ENCODE peak calls at places on chromosomes 12 and 14, in nine cellular contexts. S, O, H, X, T, F, K, Q and G are unnamed samples. For H3K4me1, the result is how much of the 10 kb centered on the place peaks cover.

GRCh38 chr12:97465012-97465345 is 2.4 kb downstream of the RMST start:
- DNase-seq in S (peak), O (no peak), H (no peak), X (no peak), T (no peak), F (no peak), K (no peak), Q (no peak), G (no peak)

GRCh38 chr14:54211562-54212308 is 185.1 kb upstream of the CDKN3 start:
- DNase-seq in S (no peak), O (no peak), H (no peak), X (no peak), T (no peak), F (no peak), K (no peak), Q (peak), G (no peak)

GRCh38 chr12:101951002-101951670 is 73.8 kb downstream of the DRAM1 start:
- DNase-seq in S (no peak), O (no peak), H (no peak), X (no peak), T (no peak), F (no peak), K (no peak), Q (no peak), G (no peak)

GRCh38 chr12:63844391-63845341 is at the start of gene SRGAP1:
- DNase-seq in S (no peak), O (peak), H (no peak), X (peak), T (peak), F (no peak), K (no peak), Q (peak), G (no peak)

GRCh38 chr14:74516451-74517155 is 23.0 kb downstream of the ISCA2 start:
- DNase-seq in S (no peak), O (no peak), H (no peak), X (peak), T (no peak), F (no peak), K (no peak), Q (peak), G (no peak)

GRCh38 chr12:10190558-10191388 is 11.9 kb downstream of the TMEM52B start:
- DNase-seq in S (no peak), O (peak), H (peak), X (no peak), T (peak), F (peak), K (peak), Q (peak), G (peak)

GRCh38 chr14:38053684-38054083 is 154.0 kb upstream of the SSTR1 start:
- DNase-seq in S (no peak), O (no peak), H (no peak), X (no peak), T (no peak), F (no peak), K (no peak), Q (no peak), G (no peak)

GRCh38 chr12:11801643-11802042 is 152.2 kb downstream of the ETV6 start:
- DNase-seq in S (no peak), O (no peak), H (no peak), X (no peak), T (no peak), F (peak), K (no peak), Q (no peak), G (no peak)

GRCh38 chr14:79802096-79802495 is 409.2 kb downstream of the DIO2 start:
- DNase-seq in S (no peak), O (no peak), H (no peak), X (no peak), T (no peak), F (no peak), K (no peak), Q (no peak), G (no peak)

GRCh38 chr12:45296046-45296586 is 80.2 kb downstream of the ANO6 start:
- DNase-seq in S (no peak), O (no peak), H (no peak), X (no peak), T (no peak), F (no peak), K (no peak), Q (no peak), G (no peak)

GRCh38 chr12:113299619-113300237 is 35.2 kb downstream of the SLC8B1 start:
- DNase-seq in S (peak), O (peak), H (no peak), X (no peak), T (peak), F (no peak), K (no peak), Q (peak), G (no peak)

GRCh38 chr12:30847259-30847658 is 79.3 kb upstream of the TSPAN11 start:
- DNase-seq in S (no peak), O (no peak), H (peak), X (no peak), T (no peak), F (peak), K (peak), Q (peak), G (peak)

GRCh38 chr14:98345186-98345585 is 926.8 kb downstream of the BCL11B start:
- DNase-seq in S (no peak), O (no peak), H (no peak), X (no peak), T (no peak), F (no peak), K (no peak), Q (no peak), G (no peak)

GRCh38 chr14:75310295-75311059 is 31.8 kb downstream of the FOS start:
- DNase-seq in S (peak), O (peak), H (no peak), X (no peak), T (peak), F (no peak), K (no peak), Q (peak), G (no peak)

GRCh38 chr14:52031781-52032180 is 37.1 kb downstream of the NID2 start:
- DNase-seq in S (no peak), O (no peak), H (no peak), X (no peak), T (peak), F (no peak), K (no peak), Q (peak), G (no peak)

GRCh38 chr12:65313704-65314317 is 35.3 kb downstream of the MSRB3 start:
- DNase-seq in S (no peak), O (no peak), H (no peak), X (no peak), T (no peak), F (no peak), K (no peak), Q (peak), G (no peak)

GRCh38 chr14:94573706-94574105 is 7.5 kb upstream of the SERPINA5 start:
- DNase-seq in S (no peak), O (no peak), H (no peak), X (no peak), T (no peak), F (no peak), K (no peak), Q (no peak), G (no peak)

GRCh38 chr12:124194521-124195225 is 100.2 kb upstream of the RFLNA start:
- DNase-seq in S (no peak), O (no peak), H (no peak), X (no peak), T (no peak), F (no peak), K (no peak), Q (no peak), G (no peak)

GRCh38 chr14:94388027-94388895 is at the start of gene SERPINA1:
- DNase-seq in S (no peak), O (peak), H (no peak), X (no peak), T (no peak), F (no peak), K (no peak), Q (peak), G (no peak)

GRCh38 chr14:89217876-89218275 is 199.2 kb downstream of the FOXN3 start:
- DNase-seq in S (no peak), O (no peak), H (no peak), X (no peak), T (peak), F (no peak), K (no peak), Q (no peak), G (no peak)

GRCh38 chr14:31045501-31046080 is 19.4 kb upstream of the STRN3 start:
- DNase-seq in S (no peak), O (no peak), H (no peak), X (no peak), T (no peak), F (no peak), K (no peak), Q (no peak), G (no peak)

GRCh38 chr12:132560421-132560830 is 50.0 kb downstream of the LRCOL1 start:
- DNase-seq in S (no peak), O (peak), H (peak), X (peak), T (no peak), F (peak), K (peak), Q (no peak), G (peak)

GRCh38 chr12:16526693-16527092 is 79.3 kb downstream of the LMO3 start:
- DNase-seq in S (no peak), O (no peak), H (no peak), X (no peak), T (peak), F (no peak), K (no peak), Q (peak), G (no peak)

GRCh38 chr12:67068773-67069450 is 200.2 kb upstream of the CAND1 start:
- DNase-seq in S (peak), O (peak), H (peak), X (peak), T (peak), F (peak), K (peak), Q (peak), G (peak)

GRCh38 chr12:127280393-127281275 is 986.3 kb upstream of the TMEM132C start:
- DNase-seq in S (peak), O (peak), H (peak), X (peak), T (no peak), F (no peak), K (peak), Q (no peak), G (peak)

GRCh38 chr12:69497308-69498026 is 27.3 kb downstream of the FRS2 start:
- DNase-seq in S (no peak), O (no peak), H (no peak), X (no peak), T (no peak), F (peak), K (no peak), Q (peak), G (no peak)

GRCh38 chr14:25430808-25431207 is 380.9 kb upstream of the STXBP6 start:
- DNase-seq in S (no peak), O (no peak), H (no peak), X (no peak), T (no peak), F (no peak), K (no peak), Q (no peak), G (no peak)

GRCh38 chr14:95774265-95775160 is 60.6 kb upstream of the TCL1A start:
- DNase-seq in S (no peak), O (peak), H (peak), X (no peak), T (peak), F (peak), K (peak), Q (peak), G (peak)

GRCh38 chr12:122866379-122866778 is 29.5 kb downstream of the VPS37B start:
- DNase-seq in S (no peak), O (no peak), H (no peak), X (peak), T (no peak), F (no peak), K (no peak), Q (no peak), G (no peak)
- H3K27ac ChIP-seq in S (no peak), O (peak), H (no peak), X (peak), T (no peak), F (no peak), K (no peak), Q (no peak), G (no peak)

GRCh38 chr12:53674977-53675700 is 744 bp downstream of the ATP5MC2 start:
- DNase-seq in S (no peak), O (no peak), H (no peak), X (no peak), T (no peak), F (peak), K (no peak), Q (no peak), G (no peak)

GRCh38 chr12:53683494-53683893 is 7.6 kb upstream of the ATP5MC2 start:
- DNase-seq in S (no peak), O (no peak), H (no peak), X (no peak), T (no peak), F (no peak), K (no peak), Q (no peak), G (no peak)

GRCh38 chr12:53676715-53677611 is 1.1 kb upstream of the ATP5MC2 start:
- DNase-seq in S (no peak), O (peak), H (no peak), X (peak), T (peak), F (no peak), K (no peak), Q (peak), G (no peak)

GRCh38 chr12:53675701-53676607 is at the start of gene ATP5MC2:
- DNase-seq in S (peak), O (peak), H (peak), X (peak), T (peak), F (peak), K (peak), Q (peak), G (peak)

DNA sequence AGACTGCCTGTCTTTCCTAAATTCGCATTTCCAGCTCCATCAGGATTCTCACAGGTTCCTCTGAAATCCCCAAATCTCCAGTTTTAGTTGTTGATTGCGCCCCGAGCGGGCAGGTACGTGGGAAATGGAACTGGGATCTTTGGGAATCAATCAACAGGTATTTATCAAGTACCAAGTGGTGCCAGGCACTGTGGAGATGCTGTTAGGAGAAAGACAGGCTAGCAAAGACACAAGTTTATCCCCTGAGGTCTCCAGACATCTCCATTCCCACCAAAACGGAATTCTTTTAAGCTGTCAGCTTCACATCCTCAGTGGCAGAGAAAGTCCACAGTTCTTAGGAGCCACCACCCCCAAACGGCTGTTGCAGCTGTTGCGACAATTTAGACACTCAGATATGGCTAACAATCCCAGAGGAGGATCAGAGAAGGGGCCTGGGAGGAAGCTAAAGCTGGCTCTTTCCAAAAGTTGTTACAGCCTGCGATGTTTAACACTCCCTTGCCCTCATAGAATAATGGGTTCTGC is 1.8 kb upstream of the ATP5MC2 start:
- DNase-seq in S (no peak), O (no peak), H (no peak), X (no peak), T (no peak), F (no peak), K (no peak), Q (no peak), G (no peak)
- H3K4me3 ChIP-seq in S (peak), O (peak), H (no peak), X (no peak), T (peak), F (no peak), K (no peak), Q (no peak), G (no peak)

DNA sequence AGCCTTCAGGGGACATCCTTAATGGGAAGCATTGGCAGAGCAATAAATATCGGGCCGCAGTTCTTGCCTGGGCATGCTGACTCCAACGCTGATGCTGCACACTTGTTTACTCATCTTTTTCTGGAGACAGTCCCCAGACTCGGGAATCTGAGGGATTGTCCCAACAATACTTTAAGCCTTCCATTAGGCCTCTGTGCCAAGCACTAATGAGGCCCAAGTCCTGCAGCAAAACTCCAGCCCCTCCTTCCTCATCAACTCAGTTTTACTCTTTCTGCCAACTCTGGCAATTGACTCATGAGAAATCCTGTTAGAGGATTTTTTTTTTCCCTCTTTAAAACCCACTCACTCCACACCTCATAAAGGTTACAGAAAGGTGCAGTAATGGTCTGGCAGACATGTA is 233.4 kb upstream of the PELI2 start:
- DNase-seq in S (no peak), O (no peak), H (no peak), X (no peak), T (no peak), F (no peak), K (no peak), Q (no peak), G (no peak)
- H3K4me1 ChIP-seq in S (under half), O (under half), H (under half), X (under half), T (under half), F (under half), K (under half), Q (under half), G (under half)

DNA sequence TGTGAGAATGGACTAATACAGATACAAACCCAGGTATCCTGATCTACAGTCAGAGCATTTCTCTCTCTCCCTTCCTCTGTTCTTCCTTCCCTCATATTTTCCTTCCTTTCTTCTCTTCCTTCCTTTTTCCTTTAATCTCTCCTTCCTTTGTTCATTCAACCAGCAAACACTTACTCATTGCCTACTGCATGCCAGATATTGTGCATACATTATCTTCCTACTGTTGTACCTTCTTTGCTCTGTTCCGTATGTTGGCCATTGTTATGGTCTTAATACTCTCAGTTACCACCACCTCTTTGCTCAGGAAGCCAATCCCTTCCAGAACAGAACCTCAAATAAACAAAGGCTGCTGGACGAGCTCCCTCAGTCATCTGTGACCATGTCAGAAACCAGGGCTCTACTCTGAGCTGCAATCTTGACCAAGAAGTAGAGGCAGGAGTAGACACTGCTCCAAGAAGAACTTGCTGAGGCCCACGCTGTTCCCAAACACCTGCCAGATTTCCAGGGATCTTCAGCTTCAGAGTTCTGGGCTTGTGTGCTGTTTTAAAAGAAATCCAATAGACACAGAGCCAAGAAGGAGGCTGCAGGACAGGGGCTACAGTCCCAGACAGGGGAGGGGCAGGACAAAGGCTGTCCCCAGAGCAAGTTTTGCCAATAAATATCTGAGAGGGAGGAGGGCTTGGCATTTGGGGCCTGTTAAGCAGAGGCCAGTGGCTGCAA is 526.7 kb upstream of the TBX3 start:
- DNase-seq in S (no peak), O (no peak), H (no peak), X (no peak), T (no peak), F (no peak), K (no peak), Q (no peak), G (no peak)
- H3K27ac ChIP-seq in S (no peak), O (no peak), H (no peak), X (no peak), T (no peak), F (no peak), K (no peak), Q (no peak), G (no peak)

DNA sequence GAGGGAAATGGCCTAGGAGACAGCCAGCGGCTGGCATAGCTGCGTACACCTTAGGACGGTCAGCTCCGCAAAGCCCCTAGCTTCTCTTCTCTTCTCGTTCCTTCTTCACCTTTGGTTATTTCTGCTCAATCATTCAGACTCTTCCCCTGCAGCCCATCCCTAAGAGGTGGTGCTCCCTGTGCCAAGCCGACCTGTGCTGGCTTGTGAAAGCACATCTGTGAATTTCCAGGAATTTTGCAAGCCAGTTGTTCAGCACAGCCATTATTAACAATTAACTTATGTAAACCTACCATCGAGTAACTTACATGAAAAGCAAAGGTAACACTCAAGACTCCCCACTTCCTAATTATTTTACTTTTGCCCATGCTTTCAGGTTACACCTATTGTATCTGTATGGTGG is 20.9 kb upstream of the GPR68 start:
- DNase-seq in S (no peak), O (no peak), H (no peak), X (no peak), T (no peak), F (no peak), K (no peak), Q (no peak), G (no peak)
- H3K4me3 ChIP-seq in S (no peak), O (no peak), H (no peak), X (no peak), T (no peak), F (no peak), K (no peak), Q (no peak), G (no peak)

GRCh38 chr12:110284597-110284996 is 3.5 kb downstream of the ATP2A2 start:
- DNase-seq in S (no peak), O (no peak), H (no peak), X (no peak), T (no peak), F (no peak), K (no peak), Q (no peak), G (no peak)
- H3K4me1 ChIP-seq in S (under half), O (under half), H (half or more), X (half or more), T (under half), F (half or more), K (half or more), Q (under half), G (under half)

GRCh38 chr12:29043069-29043468 is 106.0 kb upstream of the FAR2 start:
- DNase-seq in S (no peak), O (no peak), H (no peak), X (no peak), T (no peak), F (no peak), K (no peak), Q (peak), G (no peak)
- H3K27ac ChIP-seq in S (no peak), O (no peak), H (no peak), X (no peak), T (peak), F (no peak), K (no peak), Q (no peak), G (no peak)

DNA sequence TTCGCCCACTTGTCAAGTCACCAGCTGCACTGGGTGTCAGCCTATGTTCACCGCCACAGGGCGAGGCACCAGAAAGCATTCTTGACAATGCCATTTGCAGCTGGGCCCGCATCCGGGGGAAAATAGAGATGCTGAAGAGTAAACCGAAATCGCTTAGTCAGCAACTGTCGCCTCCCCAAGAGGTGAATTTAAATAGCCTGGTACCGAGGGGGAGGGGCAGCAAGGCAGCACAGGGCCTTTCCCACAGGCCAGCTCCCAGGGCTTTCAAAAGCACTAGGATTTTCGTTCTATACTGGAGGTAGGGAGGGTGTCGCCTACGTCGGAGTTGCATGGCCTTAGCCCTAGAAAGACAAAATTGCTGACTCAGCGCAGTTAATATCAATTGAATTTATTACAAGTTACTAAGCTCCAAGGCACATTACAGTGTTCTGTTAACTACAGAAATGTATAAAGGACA is 4.3 kb downstream of the IRF2BPL start:
- DNase-seq in S (no peak), O (peak), H (peak), X (no peak), T (peak), F (peak), K (peak), Q (peak), G (peak)
- H3K4me3 ChIP-seq in S (peak), O (no peak), H (peak), X (peak), T (peak), F (no peak), K (peak), Q (peak), G (no peak)